ENCODE peak calls at places on chromosome 1, in seven cellular contexts. Z, S, M, P, F, V and G are unnamed samples.

GRCh38 chr1:229347528-229347927 is 4.7 kb upstream of the CCSAP start:
- DNase-seq in F (no peak), Z (no peak), M (no peak), V (no peak), P (no peak), S (no peak), G (no peak)

GRCh38 chr1:226420860-226421259 is 13.0 kb upstream of the PARP1 start:
- DNase-seq in F (no peak), M (no peak), V (no peak), Z (no peak), S (no peak), P (no peak), G (no peak)

GRCh38 chr1:27141266-27142003 is 13.5 kb downstream of the SLC9A1 start:
- DNase-seq in F (no peak), Z (no peak), P (peak), M (no peak), V (no peak), S (no peak), G (no peak)

GRCh38 chr1:115467790-115468189 is 129.7 kb upstream of the NGF start:
- DNase-seq in S (no peak), F (no peak), Z (no peak), V (no peak), P (no peak), M (no peak), G (no peak)

GRCh38 chr1:225749706-225750105 is 27.9 kb upstream of the SRP9 start:
- DNase-seq in M (no peak), F (no peak), S (no peak), V (no peak), P (no peak), Z (no peak), G (no peak)

GRCh38 chr1:101365881-101366280 is 129.1 kb downstream of the S1PR1 start:
- DNase-seq in P (no peak), F (no peak), S (no peak), M (no peak), V (no peak), Z (no peak), G (no peak)

GRCh38 chr1:117623698-117624097 is 17.9 kb downstream of the TENT5C start:
- DNase-seq in M (no peak), S (no peak), F (no peak), Z (no peak), V (no peak), P (no peak), G (no peak)

GRCh38 chr1:228212966-228213844 is 5.4 kb downstream of the OBSCN start:
- DNase-seq in F (peak), P (peak), Z (peak), V (no peak), M (peak), S (peak), G (peak)

GRCh38 chr1:14064649-14065442 is 364.9 kb downstream of the PRDM2 start:
- DNase-seq in S (no peak), F (no peak), V (no peak), P (no peak), Z (no peak), M (no peak), G (no peak)

GRCh38 chr1:182163821-182164223 is 102.3 kb upstream of the ZNF648 start:
- DNase-seq in P (no peak), V (no peak), M (peak), F (no peak), S (no peak), Z (no peak), G (no peak)

GRCh38 chr1:54425152-54425584 is 19.0 kb upstream of the SSBP3 start:
- DNase-seq in S (no peak), Z (no peak), F (no peak), P (peak), M (no peak), V (no peak), G (no peak)

GRCh38 chr1:150386546-150387080 is 22.7 kb downstream of the RPRD2 start:
- DNase-seq in Z (no peak), M (no peak), S (no peak), F (no peak), P (no peak), V (no peak), G (no peak)

GRCh38 chr1:209389258-209389657 is 194.3 kb upstream of the CAMK1G start:
- DNase-seq in P (no peak), Z (no peak), F (peak), M (no peak), S (no peak), V (no peak), G (no peak)

GRCh38 chr1:41639332-41639936 is 155.0 kb upstream of the EDN2 start:
- DNase-seq in V (no peak), S (no peak), M (peak), Z (no peak), P (no peak), F (peak), G (peak)

GRCh38 chr1:212007896-212008295 is 27.5 kb downstream of the INTS7 start:
- DNase-seq in S (no peak), P (no peak), F (no peak), V (no peak), M (no peak), Z (no peak), G (no peak)

GRCh38 chr1:71196685-71197084 is 115.8 kb upstream of the ZRANB2 start:
- DNase-seq in Z (no peak), P (peak), F (peak), V (peak), M (no peak), S (no peak), G (no peak)

GRCh38 chr1:29515188-29515955 is 279.1 kb downstream of the PTPRU start:
- DNase-seq in Z (no peak), S (no peak), P (no peak), V (no peak), M (no peak), F (no peak), G (no peak)

GRCh38 chr1:152182431-152182830 is 23.4 kb upstream of the RPTN start:
- DNase-seq in M (no peak), P (peak), Z (no peak), V (no peak), S (no peak), F (no peak), G (no peak)

GRCh38 chr1:90391116-90391515 is 326.0 kb downstream of the BARHL2 start:
- DNase-seq in M (no peak), Z (no peak), P (no peak), F (no peak), S (no peak), V (no peak), G (no peak)

GRCh38 chr1:17207046-17207445 is 2.1 kb downstream of the PADI1 start:
- DNase-seq in M (peak), Z (no peak), S (no peak), F (no peak), P (no peak), V (no peak), G (no peak)

GRCh38 chr1:52532247-52532646 is 20.6 kb downstream of the TUT4 start:
- DNase-seq in F (no peak), P (no peak), S (no peak), V (no peak), Z (no peak), M (no peak), G (no peak)

GRCh38 chr1:37932759-37933158 is 14.1 kb downstream of the INPP5B start:
- DNase-seq in M (no peak), S (no peak), P (no peak), F (peak), Z (no peak), V (no peak), G (no peak)

GRCh38 chr1:193058529-193059281 is 455 bp downstream of the UCHL5 start:
- DNase-seq in V (no peak), Z (peak), P (peak), S (peak), M (peak), F (no peak), G (peak)

GRCh38 chr1:29391362-29391880 is 155.1 kb downstream of the PTPRU start:
- DNase-seq in F (no peak), V (no peak), Z (no peak), S (no peak), P (no peak), M (no peak), G (no peak)

GRCh38 chr1:40313329-40313957 is 3.6 kb downstream of the COL9A2 start:
- DNase-seq in P (no peak), M (no peak), F (no peak), S (no peak), Z (no peak), V (no peak), G (no peak)

GRCh38 chr1:29243023-29243862 is 6.9 kb downstream of the PTPRU start:
- DNase-seq in S (no peak), M (no peak), P (no peak), Z (no peak), F (no peak), V (no peak), G (no peak)